ENCODE peak calls at places on chromosome 6, in nine cellular contexts. A is stomach, D is upper lobe of left lung, T is suprapubic skin, K is sigmoid colon, U is spleen, L is GM12878, S is transverse colon, R is GM23338. E is an unnamed sample.
A peak's percentile ranks its signal among the peaks of the same experiment; 100 is the strongest.

GRCh38 chr6:27332692-27333641 is 20.9 kb upstream of the POM121L2 start:
- DNase-seq in U (no peak), R (peak; percentile 77), K (no peak), D (no peak), A (no peak), T (no peak), S (no peak), L (peak; percentile 24), E (peak; percentile 37)

GRCh38 chr6:83707829-83708545 is 914 bp downstream of the SNAP91 start:
- DNase-seq in T (no peak), S (no peak), R (peak; percentile 65), K (peak; percentile 56), L (no peak), U (no peak), A (no peak), D (no peak), E (peak; percentile 5)

GRCh38 chr6:10266061-10266460 is 148.8 kb downstream of the TFAP2A start:
- DNase-seq in K (no peak), D (no peak), A (no peak), U (no peak), T (no peak), L (no peak), S (no peak), R (no peak), E (no peak)

GRCh38 chr6:74409447-74409846 is 713.4 kb downstream of the CD109 start:
- DNase-seq in K (no peak), D (no peak), A (no peak), S (no peak), T (no peak), R (peak; percentile 30), U (no peak), L (no peak), E (peak; percentile 77)

GRCh38 chr6:169145476-169145875 is 108.2 kb downstream of the THBS2 start:
- DNase-seq in R (no peak), D (no peak), L (no peak), K (no peak), A (no peak), T (no peak), S (no peak), U (no peak), E (no peak)

GRCh38 chr6:95601133-95601532 is 23.8 kb downstream of the MANEA start:
- DNase-seq in S (no peak), D (no peak), U (no peak), K (no peak), T (no peak), L (no peak), R (no peak), A (no peak), E (peak; percentile 61)

GRCh38 chr6:137765044-137765443 is 102.0 kb upstream of the TNFAIP3 start:
- DNase-seq in R (no peak), D (no peak), S (no peak), T (no peak), K (no peak), A (no peak), U (no peak), L (no peak), E (no peak)

GRCh38 chr6:137661601-137662000 is 167.4 kb upstream of the OLIG3 start:
- DNase-seq in A (no peak), L (no peak), T (no peak), K (no peak), S (no peak), U (no peak), R (peak; percentile 77), D (peak; percentile 37), E (peak; percentile 41)

GRCh38 chr6:160070427-160070826 is 51.2 kb upstream of the SLC22A1 start:
- DNase-seq in K (no peak), S (no peak), A (no peak), R (no peak), T (no peak), D (no peak), L (peak; percentile 16), U (no peak), E (no peak)

GRCh38 chr6:132733814-132734213 is 20.0 kb upstream of the VNN1 start:
- DNase-seq in K (no peak), A (no peak), U (no peak), R (no peak), D (no peak), T (no peak), S (no peak), L (no peak), E (no peak)

GRCh38 chr6:72675396-72675795 is 53.5 kb downstream of the KCNQ5 start:
- DNase-seq in D (no peak), A (no peak), T (no peak), R (no peak), K (no peak), S (no peak), U (no peak), L (no peak), E (no peak)

GRCh38 chr6:158589371-158589770 is 29.5 kb downstream of the TMEM181 start:
- DNase-seq in R (no peak), L (no peak), U (no peak), D (no peak), S (no peak), T (no peak), K (no peak), A (no peak), E (no peak)
- H3K36me3 ChIP-seq in R (peaks cover 42% of the 10 kb centered on the region), L (peaks cover 21% of the 10 kb centered on the region), U (peaks cover 81% of the 10 kb centered on the region), D (peaks cover 74% of the 10 kb centered on the region), S (peaks cover 68% of the 10 kb centered on the region), T (peaks cover 93% of the 10 kb centered on the region), K (peaks cover 32% of the 10 kb centered on the region), A (peaks cover 98% of the 10 kb centered on the region), E (peaks cover 49% of the 10 kb centered on the region)

GRCh38 chr6:42050011-42050896 is at the start of gene TAF8:
- DNase-seq in S (peak; percentile 93), L (peak; percentile 77), D (peak; percentile 94), K (peak; percentile 97), T (peak; percentile 95), A (peak; percentile 90), U (peak; percentile 98), R (peak; percentile 97), E (peak; percentile 92)

GRCh38 chr6:42047220-42047590 is 3.1 kb upstream of the TAF8 start:
- DNase-seq in U (no peak), T (no peak), R (no peak), S (no peak), L (no peak), A (no peak), K (peak; percentile 62), D (no peak), E (no peak)

GRCh38 chr6:42049116-42049809 is 1.1 kb upstream of the TAF8 start:
- DNase-seq in K (peak; percentile 70), L (no peak), D (peak; percentile 37), S (no peak), R (peak; percentile 15), U (peak; percentile 90), A (no peak), T (no peak), E (no peak)

GRCh38 chr6:42047790-42048405 is 2.4 kb upstream of the TAF8 start:
- DNase-seq in S (no peak), R (no peak), K (peak; percentile 72), D (no peak), U (peak; percentile 82), T (no peak), L (no peak), A (no peak), E (no peak)

DNA sequence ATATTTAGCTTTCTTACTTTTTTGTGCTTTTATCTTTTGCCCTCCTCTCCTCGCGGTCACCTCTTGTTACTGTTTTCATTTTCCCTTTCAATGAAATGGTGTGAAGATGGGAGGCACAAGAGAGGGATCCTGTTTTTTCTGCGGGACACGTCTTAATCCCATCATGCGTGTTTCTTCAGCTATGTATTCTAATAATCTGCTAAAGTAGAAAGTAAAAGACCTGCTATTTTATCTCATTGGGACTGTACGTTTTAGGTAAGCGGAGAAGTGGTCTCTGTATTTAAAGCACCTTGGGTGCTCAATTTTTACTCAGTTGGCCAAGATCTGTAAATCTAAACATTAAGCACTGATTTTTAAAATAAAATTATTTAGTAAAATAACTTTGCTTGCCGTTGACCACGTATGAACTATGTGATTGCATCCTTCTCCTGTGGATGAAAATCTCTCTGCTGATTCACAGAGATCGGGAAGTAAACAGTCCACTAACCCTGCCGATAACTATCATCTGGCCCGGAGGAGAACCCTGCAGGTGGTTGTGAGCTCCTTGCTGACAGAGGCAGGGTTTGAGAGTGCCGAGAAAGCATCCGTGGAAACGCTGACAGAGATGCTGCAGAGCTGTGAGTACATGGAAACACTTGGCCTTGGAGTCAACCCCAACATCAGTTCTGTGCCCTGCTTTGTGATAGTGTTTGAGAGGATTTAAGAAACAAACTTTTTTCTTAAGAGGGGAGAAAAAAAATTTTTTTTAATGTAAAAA is 751 bp downstream of the TAF8 start:
- DNase-seq in D (no peak), K (peak; percentile 60), L (no peak), R (no peak), T (no peak), A (no peak), S (no peak), U (no peak), E (no peak)
- TF ChIP-seq POLR2AphosphoS5 in D (no peak), K (no peak), L (no peak), R (no peak), T (no peak), A (no peak), S (no peak), U (no peak), E (no peak)

GRCh38 chr6:152206072-152206818 is 398.8 kb downstream of the ESR1 start:
- DNase-seq in K (peak; percentile 58), S (peak; percentile 45), U (no peak), T (no peak), D (no peak), A (peak; percentile 29), L (no peak), R (peak; percentile 71), E (peak; percentile 37)

GRCh38 chr6:152212437-152212836 is 405.0 kb downstream of the ESR1 start:
- DNase-seq in A (no peak), K (no peak), T (no peak), U (no peak), R (no peak), D (no peak), L (no peak), S (no peak), E (no peak)

GRCh38 chr6:152204584-152204983 is 397.1 kb downstream of the ESR1 start:
- DNase-seq in L (no peak), R (no peak), T (no peak), K (no peak), S (no peak), D (no peak), U (no peak), A (no peak), E (no peak)

GRCh38 chr6:152209211-152209610 is 401.7 kb downstream of the ESR1 start:
- DNase-seq in R (no peak), D (no peak), L (no peak), U (no peak), T (no peak), K (no peak), S (no peak), A (no peak), E (no peak)

GRCh38 chr6:152207915-152208714 is 400.6 kb downstream of the ESR1 start:
- DNase-seq in S (no peak), K (no peak), U (no peak), D (no peak), T (no peak), A (no peak), L (no peak), R (no peak), E (no peak)
- H3K36me3 ChIP-seq in S (peaks cover 33% of the 10 kb centered on the region), K (peaks cover 47% of the 10 kb centered on the region), U (peaks cover 53% of the 10 kb centered on the region), D (peaks cover 69% of the 10 kb centered on the region), T (peaks cover 47% of the 10 kb centered on the region), A (peaks cover 87% of the 10 kb centered on the region), L (peaks cover 19% of the 10 kb centered on the region), R (no peaks in the 10 kb centered on the region), E (no peaks in the 10 kb centered on the region)

DNA sequence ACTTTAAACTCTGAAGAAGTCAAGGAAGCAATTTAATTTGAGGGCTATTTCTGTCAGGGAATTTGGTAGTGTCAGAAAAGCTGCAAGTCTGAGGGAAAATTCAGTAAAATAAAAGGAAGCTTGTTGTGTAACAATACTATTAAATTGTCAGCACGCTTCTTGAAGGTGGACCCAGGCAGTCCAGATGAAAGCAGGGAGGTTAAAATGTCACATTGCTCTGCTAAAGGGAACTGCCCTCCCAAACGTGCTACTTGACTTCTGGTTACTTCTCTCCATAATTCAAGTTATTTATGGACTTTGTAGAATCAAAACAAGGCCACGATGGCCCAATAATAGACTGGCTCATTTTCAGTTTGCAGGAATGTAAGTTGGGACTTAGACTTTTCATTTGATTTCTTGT is 28.2 kb upstream of the ARMC2 start:
- DNase-seq in A (no peak), T (no peak), L (no peak), K (no peak), R (no peak), D (no peak), S (no peak), U (no peak), E (no peak)
- TF ChIP-seq POLR2AphosphoS5 in A (no peak), T (no peak), L (no peak), K (no peak), R (no peak), D (no peak), S (no peak), U (no peak), E (no peak)

E was measured in endothelial cell of umbilical vein.